ENCODE peak calls at places on chromosome 6, in ten cellular contexts. One of them, this sample, is unnamed. For H3K4me1, the result is how much of the 10 kb centered on the place peaks cover.

GRCh38 chr6:19759117-19759880 is 77.9 kb upstream of the ID4 start:
- DNase-seq in K562: no peak
- DNase-seq in Panc1: peak
- DNase-seq in astrocyte: peak
- DNase-seq in pancreas: no peak
- DNase-seq in Peyer's patch: no peak
- DNase-seq in left lung: no peak
- DNase-seq in adrenal gland: no peak
- DNase-seq in IMR-90: peak
- DNase-seq in SK-N-SH: no peak
- DNase-seq in this sample: no peak

GRCh38 chr6:81562169-81562568 is 190.3 kb downstream of the TENT5A start:
- DNase-seq in Peyer's patch: no peak
- DNase-seq in astrocyte: peak
- DNase-seq in K562: no peak
- DNase-seq in Panc1: no peak
- DNase-seq in adrenal gland: no peak
- DNase-seq in IMR-90: peak
- DNase-seq in pancreas: no peak
- DNase-seq in SK-N-SH: no peak
- DNase-seq in left lung: no peak
- DNase-seq in this sample: no peak

GRCh38 chr6:63814459-63814858 is 178.9 kb downstream of the PHF3 start:
- DNase-seq in left lung: no peak
- DNase-seq in SK-N-SH: no peak
- DNase-seq in Panc1: no peak
- DNase-seq in astrocyte: no peak
- DNase-seq in pancreas: no peak
- DNase-seq in adrenal gland: no peak
- DNase-seq in IMR-90: no peak
- DNase-seq in Peyer's patch: no peak
- DNase-seq in K562: no peak
- DNase-seq in this sample: no peak

GRCh38 chr6:18985958-18986357 is 598.8 kb downstream of the RNF144B start:
- DNase-seq in pancreas: no peak
- DNase-seq in astrocyte: no peak
- DNase-seq in Panc1: no peak
- DNase-seq in IMR-90: no peak
- DNase-seq in SK-N-SH: no peak
- DNase-seq in Peyer's patch: no peak
- DNase-seq in left lung: no peak
- DNase-seq in adrenal gland: no peak
- DNase-seq in K562: no peak
- DNase-seq in this sample: no peak

GRCh38 chr6:18326001-18326400 is 61.1 kb upstream of the RNF144B start:
- DNase-seq in Panc1: no peak
- DNase-seq in left lung: no peak
- DNase-seq in pancreas: no peak
- DNase-seq in IMR-90: no peak
- DNase-seq in adrenal gland: no peak
- DNase-seq in K562: no peak
- DNase-seq in astrocyte: no peak
- DNase-seq in SK-N-SH: no peak
- DNase-seq in Peyer's patch: no peak
- DNase-seq in this sample: no peak

GRCh38 chr6:113719056-113719455 is 138.1 kb upstream of the MARCKS start:
- DNase-seq in K562: no peak
- DNase-seq in astrocyte: no peak
- DNase-seq in pancreas: no peak
- DNase-seq in Peyer's patch: peak
- DNase-seq in adrenal gland: no peak
- DNase-seq in IMR-90: peak
- DNase-seq in SK-N-SH: no peak
- DNase-seq in left lung: no peak
- DNase-seq in Panc1: no peak
- DNase-seq in this sample: no peak

GRCh38 chr6:67501738-67502137 is 1133.3 kb upstream of the ADGRB3 start:
- DNase-seq in pancreas: no peak
- DNase-seq in SK-N-SH: no peak
- DNase-seq in left lung: no peak
- DNase-seq in astrocyte: no peak
- DNase-seq in Panc1: no peak
- DNase-seq in K562: peak
- DNase-seq in Peyer's patch: no peak
- DNase-seq in IMR-90: no peak
- DNase-seq in adrenal gland: no peak
- DNase-seq in this sample: no peak

GRCh38 chr6:167116109-167116837 is 6.6 kb upstream of the CCR6 start:
- DNase-seq in Panc1: no peak
- DNase-seq in SK-N-SH: peak
- DNase-seq in left lung: no peak
- DNase-seq in astrocyte: no peak
- DNase-seq in Peyer's patch: no peak
- DNase-seq in adrenal gland: no peak
- DNase-seq in K562: no peak
- DNase-seq in IMR-90: no peak
- DNase-seq in pancreas: no peak
- DNase-seq in this sample: peak

GRCh38 chr6:161161889-161162624 is 111.8 kb downstream of the AGPAT4 start:
- DNase-seq in pancreas: no peak
- DNase-seq in Panc1: no peak
- DNase-seq in SK-N-SH: no peak
- DNase-seq in adrenal gland: no peak
- DNase-seq in K562: no peak
- DNase-seq in astrocyte: peak
- DNase-seq in IMR-90: peak
- DNase-seq in Peyer's patch: no peak
- DNase-seq in left lung: peak
- DNase-seq in this sample: no peak

GRCh38 chr6:85669735-85670194 is 27.1 kb upstream of the SYNCRIP start:
- DNase-seq in astrocyte: peak
- DNase-seq in adrenal gland: no peak
- DNase-seq in Panc1: no peak
- DNase-seq in IMR-90: peak
- DNase-seq in Peyer's patch: no peak
- DNase-seq in pancreas: no peak
- DNase-seq in SK-N-SH: no peak
- DNase-seq in left lung: no peak
- DNase-seq in K562: no peak
- DNase-seq in this sample: no peak

GRCh38 chr6:47853766-47854165 is 71.9 kb downstream of the OPN5 start:
- DNase-seq in Peyer's patch: no peak
- DNase-seq in SK-N-SH: no peak
- DNase-seq in astrocyte: no peak
- DNase-seq in left lung: no peak
- DNase-seq in pancreas: no peak
- DNase-seq in Panc1: no peak
- DNase-seq in IMR-90: no peak
- DNase-seq in K562: no peak
- DNase-seq in adrenal gland: no peak
- DNase-seq in this sample: no peak

GRCh38 chr6:39296745-39297640 is 17.2 kb downstream of the KCNK17 start:
- DNase-seq in astrocyte: no peak
- DNase-seq in Peyer's patch: no peak
- DNase-seq in K562: no peak
- DNase-seq in IMR-90: peak
- DNase-seq in Panc1: no peak
- DNase-seq in SK-N-SH: peak
- DNase-seq in left lung: no peak
- DNase-seq in adrenal gland: peak
- DNase-seq in pancreas: no peak
- DNase-seq in this sample: no peak

GRCh38 chr6:117167520-117168271 is 97.7 kb upstream of the VGLL2 start:
- DNase-seq in K562: no peak
- DNase-seq in pancreas: peak
- DNase-seq in IMR-90: peak
- DNase-seq in SK-N-SH: no peak
- DNase-seq in Panc1: no peak
- DNase-seq in Peyer's patch: no peak
- DNase-seq in adrenal gland: no peak
- DNase-seq in left lung: no peak
- DNase-seq in astrocyte: peak
- DNase-seq in this sample: no peak

GRCh38 chr6:132122871-132123270 is 171.7 kb upstream of the CCN2 start:
- DNase-seq in Peyer's patch: no peak
- DNase-seq in Panc1: no peak
- DNase-seq in left lung: no peak
- DNase-seq in pancreas: no peak
- DNase-seq in astrocyte: peak
- DNase-seq in adrenal gland: no peak
- DNase-seq in IMR-90: peak
- DNase-seq in SK-N-SH: no peak
- DNase-seq in K562: no peak
- DNase-seq in this sample: no peak

GRCh38 chr6:5398530-5398929 is 137.2 kb downstream of the FARS2 start:
- DNase-seq in astrocyte: peak
- DNase-seq in adrenal gland: no peak
- DNase-seq in Peyer's patch: no peak
- DNase-seq in SK-N-SH: peak
- DNase-seq in pancreas: no peak
- DNase-seq in Panc1: peak
- DNase-seq in IMR-90: peak
- DNase-seq in left lung: no peak
- DNase-seq in K562: peak
- DNase-seq in this sample: no peak

GRCh38 chr6:87794922-87795885 is 93.2 kb upstream of the AKIRIN2 start:
- DNase-seq in Peyer's patch: peak
- DNase-seq in pancreas: no peak
- DNase-seq in IMR-90: no peak
- DNase-seq in left lung: no peak
- DNase-seq in SK-N-SH: no peak
- DNase-seq in astrocyte: no peak
- DNase-seq in K562: no peak
- DNase-seq in Panc1: no peak
- DNase-seq in adrenal gland: peak
- DNase-seq in this sample: no peak

DNA sequence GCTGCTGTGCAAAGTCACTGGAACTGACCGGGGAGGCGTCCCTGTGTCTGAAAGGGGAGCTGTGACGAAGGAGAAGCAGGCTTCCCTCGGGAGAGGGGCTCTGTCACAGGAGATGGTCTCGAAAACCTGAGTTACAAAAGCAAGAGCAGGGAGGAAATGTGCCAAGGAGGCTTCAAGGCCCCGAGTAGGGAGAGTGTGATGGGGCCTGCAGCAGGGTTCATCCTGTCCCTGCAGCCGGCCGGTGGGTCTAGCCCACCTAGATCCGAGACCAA is 16.7 kb downstream of the DYNLT1 start:
- DNase-seq in K562: no peak
- DNase-seq in IMR-90: no peak
- DNase-seq in Panc1: no peak
- DNase-seq in astrocyte: no peak
- DNase-seq in pancreas: no peak
- DNase-seq in left lung: no peak
- DNase-seq in SK-N-SH: no peak
- DNase-seq in Peyer's patch: no peak
- DNase-seq in adrenal gland: peak
- DNase-seq in this sample: no peak
- H3K4me3 ChIP-seq in K562: no peak
- H3K4me3 ChIP-seq in IMR-90: no peak
- H3K4me3 ChIP-seq in Panc1: no peak
- H3K4me3 ChIP-seq in astrocyte: no peak
- H3K4me3 ChIP-seq in pancreas: no peak
- H3K4me3 ChIP-seq in left lung: no peak
- H3K4me3 ChIP-seq in SK-N-SH: no peak
- H3K4me3 ChIP-seq in Peyer's patch: no peak
- H3K4me3 ChIP-seq in adrenal gland: no peak
- H3K4me3 ChIP-seq in this sample: no peak

GRCh38 chr6:135088818-135089809 is 34.5 kb upstream of the HBS1L start:
- DNase-seq in Panc1: no peak
- DNase-seq in pancreas: no peak
- DNase-seq in SK-N-SH: peak
- DNase-seq in K562: peak
- DNase-seq in astrocyte: peak
- DNase-seq in adrenal gland: no peak
- DNase-seq in IMR-90: peak
- DNase-seq in left lung: no peak
- DNase-seq in Peyer's patch: no peak
- DNase-seq in this sample: no peak
- TF ChIP-seq CTCF in Panc1: peak
- TF ChIP-seq CTCF in pancreas: no peak
- TF ChIP-seq CTCF in SK-N-SH: peak
- TF ChIP-seq CTCF in K562: no peak
- TF ChIP-seq CTCF in astrocyte: peak
- TF ChIP-seq CTCF in adrenal gland: peak
- TF ChIP-seq CTCF in IMR-90: peak
- TF ChIP-seq CTCF in left lung: peak
- TF ChIP-seq CTCF in Peyer's patch: peak
- TF ChIP-seq CTCF in this sample: peak

GRCh38 chr6:30880563-30881252 is 3.6 kb upstream of the DDR1 start:
- DNase-seq in Panc1: no peak
- DNase-seq in Peyer's patch: peak
- DNase-seq in left lung: no peak
- DNase-seq in SK-N-SH: peak
- DNase-seq in IMR-90: no peak
- DNase-seq in K562: no peak
- DNase-seq in astrocyte: no peak
- DNase-seq in pancreas: no peak
- DNase-seq in adrenal gland: no peak
- DNase-seq in this sample: no peak
- H3K4me1 ChIP-seq in Panc1: under half
- H3K4me1 ChIP-seq in Peyer's patch: under half
- H3K4me1 ChIP-seq in left lung: under half
- H3K4me1 ChIP-seq in SK-N-SH: under half
- H3K4me1 ChIP-seq in IMR-90: under half
- H3K4me1 ChIP-seq in K562: half or more
- H3K4me1 ChIP-seq in astrocyte: under half
- H3K4me1 ChIP-seq in pancreas: under half
- H3K4me1 ChIP-seq in adrenal gland: half or more
- H3K4me1 ChIP-seq in this sample: under half

GRCh38 chr6:53495496-53495895 is 49.4 kb downstream of the GCLC start:
- DNase-seq in SK-N-SH: no peak
- DNase-seq in K562: no peak
- DNase-seq in pancreas: no peak
- DNase-seq in left lung: no peak
- DNase-seq in Peyer's patch: no peak
- DNase-seq in adrenal gland: no peak
- DNase-seq in IMR-90: peak
- DNase-seq in Panc1: no peak
- DNase-seq in astrocyte: no peak
- DNase-seq in this sample: no peak

GRCh38 chr6:53496100-53496499 is 48.8 kb downstream of the GCLC start:
- DNase-seq in K562: no peak
- DNase-seq in pancreas: no peak
- DNase-seq in astrocyte: no peak
- DNase-seq in Peyer's patch: no peak
- DNase-seq in left lung: no peak
- DNase-seq in IMR-90: no peak
- DNase-seq in SK-N-SH: no peak
- DNase-seq in Panc1: no peak
- DNase-seq in adrenal gland: no peak
- DNase-seq in this sample: no peak

GRCh38 chr6:53494076-53494475 is 50.8 kb downstream of the GCLC start:
- DNase-seq in SK-N-SH: no peak
- DNase-seq in IMR-90: peak
- DNase-seq in Panc1: no peak
- DNase-seq in pancreas: no peak
- DNase-seq in left lung: no peak
- DNase-seq in Peyer's patch: no peak
- DNase-seq in K562: no peak
- DNase-seq in astrocyte: peak
- DNase-seq in adrenal gland: no peak
- DNase-seq in this sample: no peak

GRCh38 chr6:53493635-53494025 is 51.3 kb downstream of the GCLC start:
- DNase-seq in K562: no peak
- DNase-seq in astrocyte: peak
- DNase-seq in IMR-90: peak
- DNase-seq in Peyer's patch: no peak
- DNase-seq in left lung: no peak
- DNase-seq in Panc1: no peak
- DNase-seq in SK-N-SH: no peak
- DNase-seq in pancreas: no peak
- DNase-seq in adrenal gland: no peak
- DNase-seq in this sample: no peak

GRCh38 chr6:53492860-53493634 is 51.9 kb downstream of the GCLC start:
- DNase-seq in left lung: no peak
- DNase-seq in K562: peak
- DNase-seq in astrocyte: peak
- DNase-seq in IMR-90: peak
- DNase-seq in adrenal gland: no peak
- DNase-seq in SK-N-SH: peak
- DNase-seq in Peyer's patch: no peak
- DNase-seq in Panc1: peak
- DNase-seq in pancreas: no peak
- DNase-seq in this sample: peak
- H3K4me3 ChIP-seq in left lung: no peak
- H3K4me3 ChIP-seq in K562: no peak
- H3K4me3 ChIP-seq in astrocyte: peak
- H3K4me3 ChIP-seq in IMR-90: peak
- H3K4me3 ChIP-seq in adrenal gland: no peak
- H3K4me3 ChIP-seq in SK-N-SH: peak
- H3K4me3 ChIP-seq in Peyer's patch: no peak
- H3K4me3 ChIP-seq in Panc1: peak
- H3K4me3 ChIP-seq in pancreas: no peak
- H3K4me3 ChIP-seq in this sample: peak

This sample was measured in BE2C.